ENCODE peak calls at places on chromosomes 2 and 18, in four cellular contexts. E, G, O and B are unnamed samples.
A peak's percentile ranks its signal among the peaks of the same experiment; 100 is the strongest.

GRCh38 chr2:240986787-240987411 is 11.5 kb upstream of the SNED1 start:
- DNase-seq in G (peak; percentile 30), E (no peak), O (no peak), B (no peak)

GRCh38 chr2:71748227-71748626 is 294.9 kb downstream of the DYSF start:
- DNase-seq in G (no peak), E (no peak), O (no peak), B (no peak)

GRCh38 chr2:160482673-160483072 is 10.9 kb downstream of the RBMS1 start:
- DNase-seq in G (no peak), O (no peak), E (no peak), B (no peak)

GRCh38 chr2:177573120-177573519 is 180.5 kb downstream of the AGPS start:
- DNase-seq in G (no peak), E (no peak), O (no peak), B (no peak)

GRCh38 chr2:147019296-147019695 is 825.5 kb upstream of the ACVR2A start:
- DNase-seq in O (no peak), E (no peak), G (no peak), B (no peak)

GRCh38 chr18:9047715-9048114 is 54.8 kb upstream of the NDUFV2 start:
- DNase-seq in O (no peak), G (no peak), E (no peak), B (no peak)

GRCh38 chr2:144083211-144083610 is 436.7 kb downstream of the ZEB2 start:
- DNase-seq in G (peak; percentile 63), E (no peak), O (no peak), B (no peak)

GRCh38 chr2:16179701-16180402 is 239.5 kb downstream of the MYCN start:
- DNase-seq in E (no peak), O (no peak), G (no peak), B (no peak)

GRCh38 chr2:118202707-118203303 is 114.5 kb downstream of the INSIG2 start:
- DNase-seq in O (no peak), G (no peak), E (peak; percentile 33), B (peak; percentile 60)

GRCh38 chr2:135782231-135782630 is 40.6 kb downstream of the UBXN4 start:
- DNase-seq in E (no peak), O (no peak), G (no peak), B (no peak)

GRCh38 chr2:53004413-53004812 is 763.2 kb upstream of the CHAC2 start:
- DNase-seq in G (no peak), O (no peak), E (no peak), B (no peak)

GRCh38 chr2:42216712-42217111 is 47.6 kb downstream of the EML4 start:
- DNase-seq in G (no peak), E (no peak), O (no peak), B (no peak)

GRCh38 chr2:75709297-75709696 is 1.4 kb downstream of the GCFC2 start:
- DNase-seq in O (no peak), G (no peak), E (no peak), B (peak; percentile 17)

DNA sequence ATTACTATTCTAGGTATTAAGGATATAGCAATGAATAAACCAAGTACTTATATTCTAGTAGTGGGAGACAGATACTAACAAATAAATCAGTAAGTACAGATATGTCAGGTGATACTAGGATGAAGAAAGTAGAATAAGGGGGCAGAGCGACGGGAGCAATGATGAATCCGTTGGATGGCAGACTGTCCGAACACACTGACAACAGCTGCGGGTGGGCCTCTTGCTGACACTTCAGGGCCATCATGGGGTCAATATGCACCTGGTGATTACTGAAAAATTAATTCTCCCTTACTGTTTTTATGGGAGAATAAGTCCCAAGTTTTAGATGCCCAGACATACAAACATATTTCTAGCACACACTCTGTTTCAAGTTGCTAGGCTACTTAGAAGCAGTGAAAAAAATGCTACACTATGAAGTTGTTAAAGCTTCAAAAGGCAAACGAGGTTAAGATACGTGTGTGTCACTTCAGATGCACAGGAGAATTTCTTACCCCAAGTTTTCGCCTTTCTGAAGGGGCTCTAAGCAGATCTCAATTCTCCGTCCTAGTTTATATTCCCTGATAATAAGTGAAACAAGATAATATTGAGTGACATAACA is 78.7 kb downstream of the USP40 start:
- DNase-seq in E (peak; percentile 33), G (no peak), O (no peak), B (no peak)
- H3K4me3 ChIP-seq in E (no peak overlapping the region), G (no peak overlapping the region), O (no peak overlapping the region), B (no peak overlapping the region)

DNA sequence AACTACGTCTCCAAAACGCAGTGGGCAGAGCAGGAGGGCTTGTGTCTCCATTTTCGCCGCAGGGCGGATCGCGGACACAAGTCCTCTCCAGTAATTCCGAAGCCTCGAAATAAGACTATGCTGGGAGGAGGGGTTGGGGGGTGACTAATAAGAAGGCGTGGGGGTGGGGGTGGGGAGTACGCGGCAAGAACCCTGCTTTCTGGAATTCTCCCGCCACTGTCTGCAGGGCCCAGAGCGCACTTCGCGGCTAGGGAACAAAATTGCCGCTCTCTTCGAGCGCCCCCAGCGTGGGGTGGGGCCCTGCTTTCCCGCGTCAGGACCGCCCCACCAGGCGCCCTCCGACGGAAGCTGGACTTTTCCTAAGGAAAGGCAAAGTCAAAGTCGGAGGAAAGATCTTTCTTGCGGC is 12.0 kb downstream of the NR4A2 start:
- DNase-seq in O (no peak), G (no peak), E (no peak), B (no peak)
- TF ChIP-seq CTCF in O (no peak), G (no peak), E (no peak), B (no peak)

GRCh38 chr2:40123746-40124145 is 328.1 kb downstream of the SLC8A1 start:
- DNase-seq in E (no peak), G (no peak), O (no peak), B (no peak)
- H3K4me3 ChIP-seq in E (no peak overlapping the region), G (no peak overlapping the region), O (no peak overlapping the region), B (no peak overlapping the region)

DNA sequence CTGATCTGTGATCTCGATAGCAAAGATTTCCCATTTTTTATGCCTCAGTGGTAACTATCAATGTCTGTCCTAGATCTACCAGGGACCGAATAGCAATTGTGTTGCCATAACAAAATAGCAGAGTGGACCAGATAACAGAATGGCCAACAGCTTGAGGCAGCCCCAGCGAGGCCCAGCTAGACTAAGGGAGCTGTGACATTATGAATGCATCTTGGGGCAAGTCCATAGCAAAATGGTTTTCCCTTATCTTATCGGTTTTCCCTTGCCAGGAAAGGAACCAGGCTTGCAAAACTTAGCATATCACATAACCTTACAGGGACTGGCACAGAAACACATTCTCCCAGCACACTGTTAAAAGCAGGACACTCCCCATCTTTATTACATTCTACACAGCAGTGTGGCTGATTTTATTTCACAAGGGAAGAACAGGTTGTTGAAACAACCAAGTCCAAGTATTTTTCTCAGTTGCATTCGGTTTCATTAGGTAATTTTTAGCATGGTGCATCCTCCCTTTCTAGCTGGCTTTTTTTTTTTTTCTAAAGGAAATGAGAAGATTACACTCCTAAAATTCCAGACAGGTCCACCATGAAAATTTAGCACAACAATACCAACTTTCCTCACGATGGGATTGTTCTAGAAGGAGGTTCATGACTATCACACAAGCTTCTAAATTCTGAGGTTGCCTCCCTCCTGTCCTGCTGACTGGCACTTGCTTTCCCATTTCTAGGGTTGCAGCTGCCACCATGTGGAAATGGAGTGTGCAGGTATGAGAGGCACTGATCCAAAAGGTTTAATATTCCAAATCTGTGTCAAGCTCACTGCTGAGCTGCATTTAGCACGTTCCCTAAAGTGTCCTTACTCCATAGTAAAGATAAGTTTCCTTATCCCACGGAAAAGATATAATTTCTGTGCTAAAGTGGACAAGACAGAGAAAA is 97.0 kb upstream of the SLC35G4 start:
- DNase-seq in E (peak; percentile 11), G (no peak), O (no peak), B (peak; percentile 50)
- TF ChIP-seq CTCF in E (peak; percentile 60), G (no peak), O (no peak), B (no peak)

DNA sequence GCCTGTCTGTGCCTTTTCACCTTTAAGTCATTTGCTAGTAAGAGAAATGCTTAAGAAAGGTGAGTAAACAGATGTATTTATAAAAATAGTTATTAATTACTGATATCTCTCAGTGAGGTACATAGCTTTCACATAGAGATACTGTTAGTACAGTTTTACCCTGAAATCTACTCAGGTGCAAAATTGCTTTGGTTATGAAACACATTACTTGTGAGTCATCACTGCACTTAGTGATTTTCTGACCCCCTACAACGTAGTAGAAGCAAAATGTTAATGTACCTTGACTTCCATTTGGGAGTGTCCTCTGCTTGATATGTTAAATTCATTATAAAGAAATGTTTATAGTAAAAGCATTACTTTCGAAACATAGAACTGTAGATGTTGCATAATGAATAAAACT is 6.5 kb downstream of the GLS start:
- DNase-seq in G (no peak), E (peak; percentile 7), O (no peak), B (peak; percentile 71)
- H3K4me3 ChIP-seq in G (no peak overlapping the region), E (peak overlapping the region; percentile 98), O (no peak overlapping the region), B (peak overlapping the region; percentile 71)

GRCh38 chr2:20106746-20107145 is 55.3 kb upstream of the LAPTM4A start:
- DNase-seq in E (no peak), O (no peak), G (no peak), B (no peak)
- TF ChIP-seq CTCF in E (peak; percentile 12), O (peak; percentile 13), G (peak; percentile 22), B (no peak)

GRCh38 chr2:64331430-64331700 is 122.6 kb upstream of the LGALSL start:
- DNase-seq in G (no peak), O (no peak), E (no peak), B (no peak)

GRCh38 chr2:64329848-64330247 is 124.1 kb upstream of the LGALSL start:
- DNase-seq in G (no peak), O (no peak), E (no peak), B (no peak)

GRCh38 chr2:64331846-64332245 is 122.1 kb upstream of the LGALSL start:
- DNase-seq in G (no peak), E (no peak), O (no peak), B (no peak)

GRCh38 chr2:64330691-64331429 is 123.1 kb upstream of the LGALSL start:
- DNase-seq in O (peak; percentile 86), E (no peak), G (peak; percentile 78), B (peak; percentile 92)

GRCh38 chr2:64330281-64330680 is 123.7 kb upstream of the LGALSL start:
- DNase-seq in O (no peak), G (no peak), E (no peak), B (no peak)
- H3K4me3 ChIP-seq in O (no peak overlapping the region), G (no peak overlapping the region), E (no peak overlapping the region), B (no peak overlapping the region)